ENCODE peak calls at places on chromosome 9, in seven cellular contexts. O is AG09309; E is ELF-1; L is stimulated activated CD4-positive, alpha-beta T cell treated with anti-CD3 and anti-CD28 coated beads, Interleukin-15, amount 100 ng/mL, for 24 hours; C is ecto neural progenitor cell; U is ACHN; Y is brain microvascular endothelial cell. V is an unnamed sample.

GRCh38 chr9:81489048-81489447 is 200.3 kb downstream of the TLE1 start:
- DNase-seq in C (no peak), O (no peak), Y (peak), E (no peak), U (no peak), L (no peak), V (no peak)

GRCh38 chr9:336039-336438 is 121.4 kb downstream of the DOCK8 start:
- DNase-seq in O (no peak), Y (no peak), U (no peak), L (no peak), E (peak), C (no peak), V (no peak)

GRCh38 chr9:10252174-10252573 is 360.6 kb downstream of the PTPRD start:
- DNase-seq in E (peak), O (no peak), Y (peak), C (no peak), L (no peak), U (no peak), V (no peak)

GRCh38 chr9:124818431-124819281 is 34.6 kb upstream of the WDR38 start:
- DNase-seq in U (no peak), C (no peak), L (no peak), E (peak), O (no peak), Y (peak), V (peak)

GRCh38 chr9:69249337-69249736 is 75.3 kb downstream of the TJP2 start:
- DNase-seq in E (peak), Y (no peak), U (no peak), C (no peak), L (no peak), O (no peak), V (no peak)

GRCh38 chr9:121059998-121060636 is 10.0 kb upstream of the C5 start:
- DNase-seq in C (no peak), O (no peak), E (peak), Y (peak), U (peak), L (peak), V (peak)

GRCh38 chr9:127828262-127829031 is 25.8 kb downstream of the FPGS start:
- DNase-seq in L (no peak), O (no peak), U (peak), Y (peak), E (peak), C (peak), V (peak)

GRCh38 chr9:3336951-3337350 is 188.8 kb downstream of the RFX3 start:
- DNase-seq in E (no peak), L (no peak), O (no peak), C (no peak), Y (no peak), U (no peak), V (no peak)

GRCh38 chr9:69660304-69660703 is 11.9 kb downstream of the APBA1 start:
- DNase-seq in U (no peak), Y (no peak), E (no peak), C (no peak), L (no peak), O (no peak), V (no peak)

GRCh38 chr9:113152699-113153098 is 1.9 kb downstream of the SLC31A2 start:
- DNase-seq in E (no peak), Y (no peak), C (peak), O (no peak), L (no peak), U (no peak), V (peak)

GRCh38 chr9:119368681-119369581 is at the start of gene BRINP1:
- DNase-seq in Y (peak), U (peak), E (peak), O (no peak), C (peak), L (peak), V (no peak)

V was measured in LoVo.